ENCODE peak calls at places on chromosomes 12 and 14, in six cellular contexts. One of them, this sample, is unnamed.

GRCh38 chr12:79592865-79593264 is 97.9 kb downstream of the PAWR start:
- DNase-seq in stomach: no peak
- DNase-seq in GM23338: no peak
- DNase-seq in sigmoid colon: no peak
- DNase-seq in upper lobe of left lung: no peak
- DNase-seq in spleen: no peak
- DNase-seq in this sample: no peak

GRCh38 chr12:18595406-18595805 is 142.4 kb downstream of the PLCZ1 start:
- DNase-seq in sigmoid colon: no peak
- DNase-seq in upper lobe of left lung: no peak
- DNase-seq in spleen: no peak
- DNase-seq in GM23338: peak; percentile 29
- DNase-seq in stomach: no peak
- DNase-seq in this sample: no peak

GRCh38 chr14:44756577-44756976 is 205.2 kb downstream of the KLHL28 start:
- DNase-seq in upper lobe of left lung: no peak
- DNase-seq in spleen: no peak
- DNase-seq in sigmoid colon: no peak
- DNase-seq in GM23338: no peak
- DNase-seq in stomach: no peak
- DNase-seq in this sample: no peak

GRCh38 chr12:116720129-116720528 is 17.7 kb downstream of the SPRING1 start:
- DNase-seq in GM23338: no peak
- DNase-seq in stomach: no peak
- DNase-seq in upper lobe of left lung: no peak
- DNase-seq in sigmoid colon: no peak
- DNase-seq in spleen: no peak
- DNase-seq in this sample: no peak

GRCh38 chr12:34390171-34390841 is 368.0 kb downstream of the ALG10 start:
- DNase-seq in upper lobe of left lung: no peak
- DNase-seq in spleen: peak; percentile 56
- DNase-seq in GM23338: no peak
- DNase-seq in sigmoid colon: peak; percentile 15
- DNase-seq in stomach: no peak
- DNase-seq in this sample: peak; percentile 6

GRCh38 chr12:52415870-52416750 is 10.0 kb upstream of the KRT82 start:
- DNase-seq in upper lobe of left lung: no peak
- DNase-seq in GM23338: no peak
- DNase-seq in sigmoid colon: peak; percentile 90
- DNase-seq in spleen: no peak
- DNase-seq in stomach: no peak
- DNase-seq in this sample: no peak

GRCh38 chr12:53023-53734 is 13.4 kb upstream of the IQSEC3 start:
- DNase-seq in sigmoid colon: no peak
- DNase-seq in stomach: no peak
- DNase-seq in spleen: no peak
- DNase-seq in GM23338: peak; percentile 41
- DNase-seq in upper lobe of left lung: no peak
- DNase-seq in this sample: no peak

GRCh38 chr12:77746108-77746507 is 84.6 kb upstream of the NAV3 start:
- DNase-seq in GM23338: no peak
- DNase-seq in upper lobe of left lung: no peak
- DNase-seq in sigmoid colon: no peak
- DNase-seq in stomach: no peak
- DNase-seq in spleen: no peak
- DNase-seq in this sample: no peak

GRCh38 chr12:9702239-9702638 is 30.7 kb downstream of the CLECL1 start:
- DNase-seq in spleen: peak; percentile 80
- DNase-seq in GM23338: no peak
- DNase-seq in stomach: no peak
- DNase-seq in upper lobe of left lung: no peak
- DNase-seq in sigmoid colon: no peak
- DNase-seq in this sample: no peak

GRCh38 chr12:108594-108993 is 42.0 kb downstream of the IQSEC3 start:
- DNase-seq in sigmoid colon: peak; percentile 68
- DNase-seq in GM23338: no peak
- DNase-seq in spleen: no peak
- DNase-seq in upper lobe of left lung: no peak
- DNase-seq in stomach: peak; percentile 54
- DNase-seq in this sample: no peak

GRCh38 chr12:111196532-111196931 is 172.4 kb downstream of the PHETA1 start:
- DNase-seq in stomach: no peak
- DNase-seq in upper lobe of left lung: peak; percentile 28
- DNase-seq in sigmoid colon: no peak
- DNase-seq in GM23338: no peak
- DNase-seq in spleen: no peak
- DNase-seq in this sample: no peak

GRCh38 chr14:29926701-29927595 is 699 bp downstream of the PRKD1 start:
- DNase-seq in upper lobe of left lung: peak; percentile 47
- DNase-seq in GM23338: peak; percentile 55
- DNase-seq in sigmoid colon: peak; percentile 80
- DNase-seq in stomach: peak; percentile 67
- DNase-seq in spleen: peak; percentile 80
- DNase-seq in this sample: no peak

GRCh38 chr14:55126932-55127490 is 2.0 kb upstream of the LGALS3 start:
- DNase-seq in stomach: no peak
- DNase-seq in sigmoid colon: no peak
- DNase-seq in GM23338: no peak
- DNase-seq in upper lobe of left lung: no peak
- DNase-seq in spleen: no peak
- DNase-seq in this sample: no peak

GRCh38 chr14:104573930-104574329 is 5.6 kb upstream of the C14orf180 start:
- DNase-seq in stomach: no peak
- DNase-seq in sigmoid colon: no peak
- DNase-seq in upper lobe of left lung: no peak
- DNase-seq in spleen: no peak
- DNase-seq in GM23338: no peak
- DNase-seq in this sample: no peak

GRCh38 chr12:49944046-49944445 is 6.5 kb upstream of the AQP2 start:
- DNase-seq in upper lobe of left lung: peak; percentile 13
- DNase-seq in sigmoid colon: no peak
- DNase-seq in GM23338: no peak
- DNase-seq in spleen: peak; percentile 40
- DNase-seq in stomach: no peak
- DNase-seq in this sample: no peak

GRCh38 chr12:70756791-70757190 is 119.6 kb upstream of the PTPRB start:
- DNase-seq in spleen: no peak
- DNase-seq in GM23338: no peak
- DNase-seq in stomach: no peak
- DNase-seq in upper lobe of left lung: no peak
- DNase-seq in sigmoid colon: no peak
- DNase-seq in this sample: no peak

GRCh38 chr14:75654127-75654732 is 6.4 kb downstream of the ERG28 start:
- DNase-seq in spleen: peak; percentile 91
- DNase-seq in stomach: peak; percentile 88
- DNase-seq in GM23338: peak; percentile 80
- DNase-seq in sigmoid colon: peak; percentile 85
- DNase-seq in upper lobe of left lung: peak; percentile 85
- DNase-seq in this sample: peak; percentile 76

GRCh38 chr12:304815-305214 is 42.2 kb upstream of the SLC6A13 start:
- DNase-seq in GM23338: no peak
- DNase-seq in upper lobe of left lung: no peak
- DNase-seq in sigmoid colon: no peak
- DNase-seq in stomach: no peak
- DNase-seq in spleen: no peak
- DNase-seq in this sample: no peak

GRCh38 chr14:50830044-50830931 is 674 bp downstream of the NIN start:
- DNase-seq in spleen: peak; percentile 94
- DNase-seq in stomach: peak; percentile 51
- DNase-seq in upper lobe of left lung: peak; percentile 59
- DNase-seq in GM23338: peak; percentile 83
- DNase-seq in sigmoid colon: peak; percentile 72
- DNase-seq in this sample: peak; percentile 54

GRCh38 chr14:50830932-50831703 is at the start of gene NIN:
- DNase-seq in spleen: peak; percentile 97
- DNase-seq in GM23338: peak; percentile 88
- DNase-seq in sigmoid colon: peak; percentile 87
- DNase-seq in upper lobe of left lung: peak; percentile 82
- DNase-seq in stomach: peak; percentile 83
- DNase-seq in this sample: peak; percentile 41

GRCh38 chr14:50829472-50830043 is 1.4 kb downstream of the NIN start:
- DNase-seq in sigmoid colon: no peak
- DNase-seq in upper lobe of left lung: peak; percentile 27
- DNase-seq in spleen: no peak
- DNase-seq in GM23338: peak; percentile 50
- DNase-seq in stomach: no peak
- DNase-seq in this sample: no peak

GRCh38 chr14:50831704-50832130 is 755 bp upstream of the NIN start:
- DNase-seq in stomach: no peak
- DNase-seq in GM23338: peak; percentile 45
- DNase-seq in sigmoid colon: no peak
- DNase-seq in upper lobe of left lung: no peak
- DNase-seq in spleen: no peak
- DNase-seq in this sample: no peak

GRCh38 chr14:50828738-50829471 is 2.1 kb downstream of the NIN start:
- DNase-seq in upper lobe of left lung: no peak
- DNase-seq in spleen: no peak
- DNase-seq in stomach: no peak
- DNase-seq in sigmoid colon: no peak
- DNase-seq in GM23338: no peak
- DNase-seq in this sample: no peak
- TF ChIP-seq CTCF in upper lobe of left lung: no peak
- TF ChIP-seq CTCF in spleen: no peak
- TF ChIP-seq CTCF in stomach: no peak
- TF ChIP-seq CTCF in sigmoid colon: no peak
- TF ChIP-seq CTCF in GM23338: no peak
- TF ChIP-seq CTCF in this sample: no peak

GRCh38 chr14:24137529-24138395 is 1.8 kb downstream of the PSME1 start:
- DNase-seq in sigmoid colon: no peak
- DNase-seq in upper lobe of left lung: no peak
- DNase-seq in stomach: no peak
- DNase-seq in GM23338: no peak
- DNase-seq in spleen: peak; percentile 69
- DNase-seq in this sample: no peak
- H3K27ac ChIP-seq in sigmoid colon: peak overlapping the region; percentile 95
- H3K27ac ChIP-seq in upper lobe of left lung: peak overlapping the region; percentile 96
- H3K27ac ChIP-seq in stomach: peak overlapping the region; percentile 95
- H3K27ac ChIP-seq in GM23338: no peak overlapping the region
- H3K27ac ChIP-seq in spleen: no peak overlapping the region
- H3K27ac ChIP-seq in this sample: peak overlapping the region; percentile 49

GRCh38 chr14:69657961-69658360 is 46.6 kb downstream of the SUSD6 start:
- DNase-seq in upper lobe of left lung: peak; percentile 82
- DNase-seq in spleen: no peak
- DNase-seq in sigmoid colon: no peak
- DNase-seq in GM23338: peak; percentile 56
- DNase-seq in stomach: peak; percentile 84
- DNase-seq in this sample: peak; percentile 80

GRCh38 chr14:69650948-69651369 is 39.6 kb downstream of the SUSD6 start:
- DNase-seq in upper lobe of left lung: no peak
- DNase-seq in spleen: no peak
- DNase-seq in GM23338: no peak
- DNase-seq in sigmoid colon: no peak
- DNase-seq in stomach: no peak
- DNase-seq in this sample: peak; percentile 61

GRCh38 chr14:69652942-69653680 is 41.7 kb downstream of the SUSD6 start:
- DNase-seq in upper lobe of left lung: peak; percentile 71
- DNase-seq in sigmoid colon: no peak
- DNase-seq in stomach: peak; percentile 37
- DNase-seq in spleen: peak; percentile 81
- DNase-seq in GM23338: no peak
- DNase-seq in this sample: no peak

GRCh38 chr14:69651653-69652052 is 40.3 kb downstream of the SUSD6 start:
- DNase-seq in spleen: no peak
- DNase-seq in stomach: no peak
- DNase-seq in sigmoid colon: no peak
- DNase-seq in GM23338: no peak
- DNase-seq in upper lobe of left lung: no peak
- DNase-seq in this sample: no peak

DNA sequence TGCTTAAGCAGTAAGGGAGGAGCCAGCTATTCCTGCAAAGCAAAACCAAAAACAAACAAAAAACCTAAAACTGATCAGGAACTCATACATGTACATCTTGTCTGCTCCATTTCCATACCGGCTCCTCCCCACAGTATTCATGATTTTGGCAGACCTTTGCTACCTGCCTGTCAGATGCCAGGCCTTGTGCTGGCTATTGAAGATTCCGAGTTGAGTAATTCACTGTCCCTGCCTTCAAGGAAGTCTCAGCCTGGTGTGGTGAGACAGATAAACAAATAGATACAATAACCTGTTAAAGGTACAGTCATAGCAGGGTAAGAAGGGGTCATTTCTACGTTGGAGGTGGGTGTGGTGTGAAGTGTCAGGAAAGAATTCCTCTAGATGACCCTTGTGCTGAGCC is 42.7 kb downstream of the SUSD6 start:
- DNase-seq in upper lobe of left lung: no peak
- DNase-seq in spleen: no peak
- DNase-seq in sigmoid colon: no peak
- DNase-seq in GM23338: no peak
- DNase-seq in stomach: no peak
- DNase-seq in this sample: peak; percentile 68
- TF ChIP-seq POLR2AphosphoS5 in upper lobe of left lung: no peak
- TF ChIP-seq POLR2AphosphoS5 in spleen: no peak
- TF ChIP-seq POLR2AphosphoS5 in sigmoid colon: no peak
- TF ChIP-seq POLR2AphosphoS5 in GM23338: no peak
- TF ChIP-seq POLR2AphosphoS5 in stomach: peak; percentile 18
- TF ChIP-seq POLR2AphosphoS5 in this sample: no peak

DNA sequence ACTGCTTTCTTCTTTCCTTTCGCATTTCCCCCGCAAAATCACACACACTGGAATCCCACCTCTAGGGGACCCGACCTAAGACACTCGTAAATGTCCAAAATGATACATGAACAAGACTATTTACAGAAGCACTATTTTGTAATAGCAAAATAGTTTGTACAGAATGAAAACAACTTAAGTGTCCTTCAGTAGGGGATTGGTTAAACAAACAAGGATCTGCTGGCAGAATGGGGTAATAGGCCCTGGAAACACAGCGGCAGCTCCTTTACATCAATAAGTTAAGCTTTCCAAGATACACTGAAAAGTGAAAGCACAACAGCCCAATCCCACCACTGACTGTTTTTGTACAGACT is 48.8 kb downstream of the LTBP2 start:
- DNase-seq in sigmoid colon: no peak
- DNase-seq in spleen: no peak
- DNase-seq in stomach: no peak
- DNase-seq in upper lobe of left lung: no peak
- DNase-seq in GM23338: no peak
- DNase-seq in this sample: no peak
- TF ChIP-seq CTCF in sigmoid colon: no peak
- TF ChIP-seq CTCF in spleen: no peak
- TF ChIP-seq CTCF in stomach: no peak
- TF ChIP-seq CTCF in upper lobe of left lung: no peak
- TF ChIP-seq CTCF in GM23338: no peak
- TF ChIP-seq CTCF in this sample: no peak

GRCh38 chr12:122984612-122985358 is 4.3 kb downstream of the ARL6IP4 start:
- DNase-seq in upper lobe of left lung: no peak
- DNase-seq in sigmoid colon: no peak
- DNase-seq in GM23338: no peak
- DNase-seq in spleen: peak; percentile 85
- DNase-seq in stomach: no peak
- DNase-seq in this sample: no peak
- H3K27ac ChIP-seq in upper lobe of left lung: peak overlapping the region; percentile 74
- H3K27ac ChIP-seq in sigmoid colon: peak overlapping the region; percentile 57
- H3K27ac ChIP-seq in GM23338: peak overlapping the region; percentile 50
- H3K27ac ChIP-seq in spleen: peak overlapping the region; percentile 38
- H3K27ac ChIP-seq in stomach: peak overlapping the region; percentile 92
- H3K27ac ChIP-seq in this sample: peak overlapping the region; percentile 35

GRCh38 chr14:91229743-91230200 is 14.7 kb downstream of the GPR68 start:
- DNase-seq in spleen: peak; percentile 85
- DNase-seq in GM23338: no peak
- DNase-seq in stomach: no peak
- DNase-seq in sigmoid colon: no peak
- DNase-seq in upper lobe of left lung: no peak
- DNase-seq in this sample: no peak
- TF ChIP-seq POLR2AphosphoS5 in spleen: peak; percentile 89
- TF ChIP-seq POLR2AphosphoS5 in GM23338: no peak
- TF ChIP-seq POLR2AphosphoS5 in stomach: peak; percentile 35
- TF ChIP-seq POLR2AphosphoS5 in sigmoid colon: no peak
- TF ChIP-seq POLR2AphosphoS5 in upper lobe of left lung: no peak
- TF ChIP-seq POLR2AphosphoS5 in this sample: no peak